ENCODE peak calls at places on chromosomes 16 and 17, in five cellular contexts. B is cardiac muscle cell, J is tibial nerve, M is fibroblast of mammary gland, W is heart left ventricle. S is an unnamed sample.

GRCh38 chr17:82320956-82321927 is 3.8 kb upstream of the CD7 start:
- DNase-seq in B (peak; percentile 28), J (no peak), M (no peak), W (no peak), S (no peak)

GRCh38 chr16:47928008-47928407 is 227.8 kb downstream of the ABCC12 start:
- DNase-seq in B (no peak), J (no peak), M (peak; percentile 7), W (no peak), S (no peak)

GRCh38 chr17:79082311-79083190 is 7.9 kb downstream of the ENGASE start:
- DNase-seq in B (peak; percentile 49), J (peak; percentile 26), M (peak; percentile 20), W (peak; percentile 42), S (peak; percentile 69)

GRCh38 chr16:29806641-29807425 is 504 bp downstream of the MAZ start:
- DNase-seq in B (peak; percentile 48), J (no peak), M (peak; percentile 46), W (peak; percentile 66), S (no peak)

GRCh38 chr16:50315346-50315997 is 49.1 kb downstream of the ADCY7 start:
- DNase-seq in B (no peak), J (no peak), M (no peak), W (no peak), S (no peak)

GRCh38 chr17:40561871-40562611 is 3.2 kb downstream of the CCR7 start:
- DNase-seq in B (no peak), J (no peak), M (no peak), W (no peak), S (no peak)

GRCh38 chr17:28567604-28568003 is 3.7 kb downstream of the PIGS start:
- DNase-seq in B (no peak), J (no peak), M (no peak), W (no peak), S (no peak)

GRCh38 chr16:53091508-53092211 is 36.9 kb downstream of the CHD9 start:
- DNase-seq in B (peak; percentile 94), J (peak; percentile 60), M (peak; percentile 99), W (peak; percentile 78), S (peak; percentile 95)

GRCh38 chr17:69179227-69179952 is 37.7 kb upstream of the ABCA6 start:
- DNase-seq in B (peak; percentile 75), J (peak; percentile 7), M (peak; percentile 41), W (no peak), S (peak; percentile 19)

GRCh38 chr17:82531431-82531881 is 11.9 kb downstream of the FOXK2 start:
- DNase-seq in B (peak; percentile 35), J (no peak), M (peak; percentile 80), W (no peak), S (peak; percentile 80)

GRCh38 chr17:27407916-27408846 is 48.1 kb upstream of the KSR1 start:
- DNase-seq in B (peak; percentile 83), J (no peak), M (peak; percentile 79), W (no peak), S (peak; percentile 46)

GRCh38 chr16:81645303-81645702 is 133.8 kb upstream of the PLCG2 start:
- DNase-seq in B (peak; percentile 83), J (no peak), M (peak; percentile 74), W (peak; percentile 35), S (peak; percentile 73)

GRCh38 chr17:29291163-29291752 is 2.7 kb downstream of the NUFIP2 start:
- DNase-seq in B (peak; percentile 78), J (peak; percentile 57), M (peak; percentile 82), W (no peak), S (peak; percentile 41)

GRCh38 chr16:86218479-86219170 is 291.7 kb upstream of the FOXF1 start:
- DNase-seq in B (no peak), J (no peak), M (no peak), W (no peak), S (no peak)

GRCh38 chr17:82415786-82416185 is 2.4 kb upstream of the HEXD start:
- DNase-seq in B (no peak), J (no peak), M (no peak), W (no peak), S (no peak)

GRCh38 chr17:59903455-59903854 is 10.5 kb downstream of the RPS6KB1 start:
- DNase-seq in B (no peak), J (no peak), M (no peak), W (no peak), S (no peak)

GRCh38 chr17:79034931-79035485 is 11.0 kb downstream of the C1QTNF1 start:
- DNase-seq in B (no peak), J (no peak), M (no peak), W (no peak), S (no peak)

GRCh38 chr16:81486555-81487061 is 42.0 kb downstream of the CMIP start:
- DNase-seq in B (peak; percentile 92), J (peak; percentile 51), M (peak; percentile 90), W (peak; percentile 42), S (peak; percentile 95)

GRCh38 chr16:61210039-61210438 is 826.2 kb downstream of the CDH8 start:
- DNase-seq in B (no peak), J (no peak), M (no peak), W (no peak), S (no peak)

GRCh38 chr16:56933828-56934598 is 2.1 kb downstream of the HERPUD1 start:
- DNase-seq in B (no peak), J (no peak), M (peak; percentile 24), W (no peak), S (no peak)

GRCh38 chr16:56936950-56937349 is 5.0 kb downstream of the HERPUD1 start:
- DNase-seq in B (no peak), J (no peak), M (no peak), W (no peak), S (no peak)

GRCh38 chr16:56935201-56935600 is 3.3 kb downstream of the HERPUD1 start:
- DNase-seq in B (no peak), J (no peak), M (no peak), W (no peak), S (no peak)

GRCh38 chr16:56938664-56939513 is 6.9 kb downstream of the HERPUD1 start:
- DNase-seq in B (no peak), J (no peak), M (peak; percentile 42), W (no peak), S (no peak)

DNA sequence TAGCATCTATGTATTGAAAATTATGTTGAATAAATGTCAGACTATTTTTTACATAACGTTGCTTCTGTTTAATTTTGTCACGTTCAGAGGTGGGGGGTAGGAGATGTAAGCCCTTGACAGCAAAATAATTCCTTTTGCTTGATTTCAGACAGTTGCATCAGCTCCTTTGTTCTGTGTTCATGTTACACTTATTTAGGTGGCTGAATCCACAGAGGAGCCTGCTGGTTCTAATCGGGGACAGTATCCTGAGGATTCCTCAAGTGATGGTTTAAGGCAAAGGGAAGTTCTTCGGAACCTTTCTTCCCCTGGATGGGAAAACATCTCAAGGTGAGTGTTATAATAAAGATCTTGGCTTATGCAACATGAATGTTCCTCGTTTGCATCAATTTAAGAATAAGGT is 4.5 kb downstream of the HERPUD1 start:
- DNase-seq in B (no peak), J (no peak), M (no peak), W (no peak), S (no peak)
- H3K4me3 ChIP-seq in B (no peak overlapping the region), J (no peak overlapping the region), M (no peak overlapping the region), W (no peak overlapping the region), S (no peak overlapping the region)

DNA sequence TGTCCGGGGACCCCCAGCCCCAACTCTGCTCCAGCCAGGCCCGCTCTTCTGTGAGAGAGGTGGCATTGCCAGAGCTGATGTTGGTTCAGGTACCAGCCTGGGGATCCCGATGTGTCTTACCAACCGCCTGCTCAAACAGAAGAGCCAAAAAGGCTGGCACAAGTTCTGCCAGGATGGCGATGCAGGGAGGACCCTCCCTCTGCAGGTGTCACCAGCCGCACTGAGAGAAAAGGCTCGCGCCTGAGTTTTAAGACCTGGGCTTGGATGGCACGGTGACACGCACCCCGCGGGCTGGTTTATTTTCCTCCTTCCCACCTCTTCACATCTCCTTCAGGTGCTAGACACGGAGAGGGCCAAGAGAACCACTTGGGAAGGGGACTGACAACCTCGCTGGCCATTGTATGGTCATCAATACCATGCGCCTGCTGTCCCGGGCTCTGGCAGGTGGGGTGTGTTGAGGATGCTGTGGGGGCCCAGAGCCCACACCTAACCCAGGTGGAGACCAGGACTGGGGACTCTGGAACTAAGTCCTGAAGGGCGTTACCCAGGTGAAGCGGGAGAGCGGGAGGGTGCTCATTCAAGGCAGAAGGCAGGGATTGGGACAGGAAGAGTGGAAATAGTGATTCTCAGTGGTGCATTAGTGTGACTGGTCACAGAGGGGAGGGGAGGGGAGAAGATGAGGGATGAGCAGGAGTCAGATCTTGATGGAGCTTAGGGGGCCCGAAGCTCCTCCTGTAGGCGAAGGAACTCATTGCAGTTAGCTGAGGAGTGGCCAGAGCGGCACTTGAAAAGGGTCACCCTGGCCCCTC is 16.3 kb downstream of the FOXJ1 start:
- DNase-seq in B (no peak), J (no peak), M (peak; percentile 14), W (no peak), S (no peak)
- TF ChIP-seq CTCF in B (peak; percentile 41), J (no peak), M (peak; percentile 32), W (no peak), S (no peak)

DNA sequence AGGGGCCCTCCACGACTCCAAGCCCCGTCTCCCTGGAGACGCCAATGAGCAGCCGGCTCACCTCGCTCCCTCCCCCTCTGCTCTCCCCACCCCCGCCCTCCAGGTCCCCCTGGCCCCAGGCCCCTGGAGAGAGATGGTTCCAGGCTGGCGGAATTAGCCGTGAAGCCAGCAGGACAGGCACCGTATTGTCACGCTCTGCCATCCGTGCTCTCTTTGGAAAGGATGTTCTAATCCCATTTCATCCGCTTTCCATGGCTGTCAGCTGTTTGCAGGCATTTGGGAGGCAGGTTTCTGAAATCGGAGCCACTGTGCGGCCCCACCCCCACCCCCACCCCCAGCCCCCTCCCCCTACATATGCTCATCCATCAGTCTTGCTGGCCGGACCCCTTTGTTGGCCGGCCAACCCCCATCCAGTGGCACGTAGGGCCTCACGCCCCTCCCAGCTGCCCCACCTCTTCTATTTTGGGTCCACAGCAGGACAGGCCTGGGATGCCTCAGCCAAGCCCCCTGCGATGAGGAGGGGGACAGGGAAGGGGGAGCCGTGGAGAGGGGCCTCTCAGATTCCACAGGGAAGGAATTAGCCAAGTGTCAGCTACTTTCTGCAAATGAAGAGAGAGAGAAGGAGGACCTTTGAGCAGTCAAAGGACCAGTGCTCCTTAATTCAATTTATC is 30.8 kb downstream of the SDK2 start:
- DNase-seq in B (no peak), J (no peak), M (no peak), W (no peak), S (no peak)
- H3K4me3 ChIP-seq in B (peak overlapping the region; percentile 16), J (no peak overlapping the region), M (no peak overlapping the region), W (no peak overlapping the region), S (no peak overlapping the region)

GRCh38 chr17:48068491-48068961 is 20.4 kb downstream of the NFE2L1 start:
- DNase-seq in B (no peak), J (no peak), M (peak; percentile 60), W (no peak), S (peak; percentile 47)
- TF ChIP-seq CTCF in B (peak; percentile 49), J (no peak), M (peak; percentile 58), W (peak; percentile 22), S (peak; percentile 36)

DNA sequence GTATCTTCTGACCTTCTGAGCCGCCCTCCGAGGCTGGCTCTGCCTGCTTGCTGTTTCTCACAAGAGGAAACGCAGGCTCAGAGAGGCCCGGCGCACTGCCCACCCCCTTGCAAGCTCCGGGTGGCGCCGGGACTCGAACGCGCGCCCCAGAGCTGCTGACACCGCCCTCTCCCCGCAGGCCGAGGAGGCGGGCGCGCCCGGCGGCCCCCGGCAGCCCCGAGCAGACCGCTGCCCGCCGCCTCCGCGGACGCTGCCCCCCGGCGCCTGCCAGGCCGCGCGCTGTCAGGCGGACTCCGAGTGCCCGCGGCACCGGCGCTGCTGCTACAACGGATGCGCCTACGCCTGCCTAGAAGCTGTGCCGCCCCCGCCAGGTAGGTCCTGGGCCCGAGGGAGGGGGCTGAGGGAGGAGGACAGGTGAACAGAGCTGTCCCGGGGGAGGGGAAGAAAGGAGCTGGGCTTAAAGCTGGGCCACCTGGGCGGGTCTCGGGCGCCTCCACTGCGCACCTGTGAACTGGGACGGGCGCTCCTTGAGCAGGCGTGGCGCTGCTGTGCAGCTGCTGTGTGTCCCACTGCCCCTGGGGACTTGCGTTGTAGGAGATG is 18.2 kb downstream of the WFDC1 start:
- DNase-seq in B (no peak), J (no peak), M (no peak), W (no peak), S (no peak)
- H3K4me3 ChIP-seq in B (no peak overlapping the region), J (no peak overlapping the region), M (no peak overlapping the region), W (no peak overlapping the region), S (no peak overlapping the region)

S was measured in foreskin fibroblast.